ENCODE peak calls at places on chromosomes 11 and 22, in seven cellular contexts. One of them, this sample, is unnamed.

GRCh38 chr22:43885319-43885671 is 6.5 kb downstream of the PNPLA5 start:
- DNase-seq in AG10803: no peak
- DNase-seq in uterus: no peak
- DNase-seq in heart right ventricle: no peak
- DNase-seq in upper lobe of right lung: no peak
- DNase-seq in fibroblast of pulmonary artery: no peak
- DNase-seq in LNCaP clone FGC: no peak
- DNase-seq in this sample: no peak

GRCh38 chr22:30425616-30426394 is at the start of gene MTFP1:
- DNase-seq in AG10803: peak; percentile 56
- DNase-seq in uterus: peak; percentile 64
- DNase-seq in heart right ventricle: peak; percentile 50
- DNase-seq in upper lobe of right lung: peak; percentile 84
- DNase-seq in fibroblast of pulmonary artery: peak; percentile 67
- DNase-seq in LNCaP clone FGC: no peak
- DNase-seq in this sample: peak; percentile 65

GRCh38 chr22:49206281-49206680 is 621.4 kb downstream of the BRD1 start:
- DNase-seq in AG10803: no peak
- DNase-seq in uterus: peak; percentile 2
- DNase-seq in heart right ventricle: no peak
- DNase-seq in upper lobe of right lung: peak; percentile 48
- DNase-seq in fibroblast of pulmonary artery: no peak
- DNase-seq in LNCaP clone FGC: no peak
- DNase-seq in this sample: no peak

GRCh38 chr11:61404641-61405040 is 12.3 kb downstream of the TMEM216 start:
- DNase-seq in AG10803: no peak
- DNase-seq in uterus: no peak
- DNase-seq in heart right ventricle: no peak
- DNase-seq in upper lobe of right lung: no peak
- DNase-seq in fibroblast of pulmonary artery: no peak
- DNase-seq in LNCaP clone FGC: no peak
- DNase-seq in this sample: no peak

GRCh38 chr11:19201737-19202605 is at the start of gene CSRP3:
- DNase-seq in AG10803: peak; percentile 11
- DNase-seq in uterus: no peak
- DNase-seq in heart right ventricle: peak; percentile 80
- DNase-seq in upper lobe of right lung: no peak
- DNase-seq in fibroblast of pulmonary artery: no peak
- DNase-seq in LNCaP clone FGC: no peak
- DNase-seq in this sample: no peak

GRCh38 chr11:35364101-35364780 is 55.1 kb downstream of the SLC1A2 start:
- DNase-seq in AG10803: peak; percentile 96
- DNase-seq in uterus: peak; percentile 80
- DNase-seq in heart right ventricle: peak; percentile 70
- DNase-seq in upper lobe of right lung: peak; percentile 62
- DNase-seq in fibroblast of pulmonary artery: peak; percentile 91
- DNase-seq in LNCaP clone FGC: no peak
- DNase-seq in this sample: peak; percentile 90

GRCh38 chr11:2305140-2305861 is 3.5 kb downstream of the TSPAN32 start:
- DNase-seq in AG10803: peak; percentile 60
- DNase-seq in uterus: peak; percentile 86
- DNase-seq in heart right ventricle: peak; percentile 88
- DNase-seq in upper lobe of right lung: peak; percentile 94
- DNase-seq in fibroblast of pulmonary artery: peak; percentile 79
- DNase-seq in LNCaP clone FGC: no peak
- DNase-seq in this sample: peak; percentile 59

GRCh38 chr22:44319685-44320084 is 6.9 kb upstream of the SHISAL1 start:
- DNase-seq in AG10803: no peak
- DNase-seq in uterus: no peak
- DNase-seq in heart right ventricle: no peak
- DNase-seq in upper lobe of right lung: no peak
- DNase-seq in fibroblast of pulmonary artery: no peak
- DNase-seq in LNCaP clone FGC: no peak
- DNase-seq in this sample: no peak

GRCh38 chr11:77396911-77397310 is 77.0 kb downstream of the PAK1 start:
- DNase-seq in AG10803: no peak
- DNase-seq in uterus: no peak
- DNase-seq in heart right ventricle: no peak
- DNase-seq in upper lobe of right lung: no peak
- DNase-seq in fibroblast of pulmonary artery: no peak
- DNase-seq in LNCaP clone FGC: no peak
- DNase-seq in this sample: no peak

GRCh38 chr22:42308887-42309468 is 38.5 kb upstream of the TCF20 start:
- DNase-seq in AG10803: no peak
- DNase-seq in uterus: no peak
- DNase-seq in heart right ventricle: no peak
- DNase-seq in upper lobe of right lung: no peak
- DNase-seq in fibroblast of pulmonary artery: no peak
- DNase-seq in LNCaP clone FGC: no peak
- DNase-seq in this sample: no peak

GRCh38 chr22:42271906-42272305 is 1.5 kb upstream of the TCF20 start:
- DNase-seq in AG10803: no peak
- DNase-seq in uterus: no peak
- DNase-seq in heart right ventricle: no peak
- DNase-seq in upper lobe of right lung: no peak
- DNase-seq in fibroblast of pulmonary artery: no peak
- DNase-seq in LNCaP clone FGC: no peak
- DNase-seq in this sample: no peak

GRCh38 chr11:123202155-123202714 is 7.2 kb upstream of the CLMP start:
- DNase-seq in AG10803: peak; percentile 69
- DNase-seq in uterus: peak; percentile 76
- DNase-seq in heart right ventricle: peak; percentile 54
- DNase-seq in upper lobe of right lung: no peak
- DNase-seq in fibroblast of pulmonary artery: peak; percentile 77
- DNase-seq in LNCaP clone FGC: no peak
- DNase-seq in this sample: no peak

GRCh38 chr11:72309074-72309598 is 65.2 kb upstream of the PHOX2A start:
- DNase-seq in AG10803: no peak
- DNase-seq in uterus: no peak
- DNase-seq in heart right ventricle: no peak
- DNase-seq in upper lobe of right lung: no peak
- DNase-seq in fibroblast of pulmonary artery: no peak
- DNase-seq in LNCaP clone FGC: no peak
- DNase-seq in this sample: no peak

GRCh38 chr11:111733009-111733408 is 33.2 kb downstream of the PPP2R1B start:
- DNase-seq in AG10803: peak; percentile 77
- DNase-seq in uterus: peak; percentile 74
- DNase-seq in heart right ventricle: peak; percentile 62
- DNase-seq in upper lobe of right lung: peak; percentile 61
- DNase-seq in fibroblast of pulmonary artery: peak; percentile 88
- DNase-seq in LNCaP clone FGC: no peak
- DNase-seq in this sample: peak; percentile 88

GRCh38 chr11:14422052-14422813 is 63.2 kb upstream of the RRAS2 start:
- DNase-seq in AG10803: peak; percentile 100
- DNase-seq in uterus: peak; percentile 85
- DNase-seq in heart right ventricle: peak; percentile 83
- DNase-seq in upper lobe of right lung: peak; percentile 81
- DNase-seq in fibroblast of pulmonary artery: peak; percentile 99
- DNase-seq in LNCaP clone FGC: no peak
- DNase-seq in this sample: peak; percentile 98

DNA sequence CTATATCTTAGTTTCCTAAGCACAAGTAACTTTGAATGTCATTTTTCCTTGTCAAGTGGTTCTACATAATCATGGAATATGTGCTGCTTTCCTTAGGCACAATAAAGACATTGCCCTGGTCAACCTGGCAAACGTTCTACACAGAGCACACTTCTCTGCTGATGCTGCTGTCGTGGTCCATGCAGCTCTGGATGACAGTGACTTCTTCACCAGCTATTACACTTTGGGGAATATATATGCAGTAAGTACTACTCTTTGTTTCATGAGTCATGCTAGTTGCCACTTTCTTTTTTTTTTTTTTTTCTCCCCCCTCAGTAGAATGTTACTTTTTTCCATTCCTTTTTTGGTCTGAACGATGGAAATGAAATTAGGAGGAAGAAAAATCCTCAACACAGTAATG is 38.5 kb downstream of the TTC17 start:
- DNase-seq in AG10803: no peak
- DNase-seq in uterus: no peak
- DNase-seq in heart right ventricle: no peak
- DNase-seq in upper lobe of right lung: no peak
- DNase-seq in fibroblast of pulmonary artery: no peak
- DNase-seq in LNCaP clone FGC: no peak
- DNase-seq in this sample: no peak
- H3K4me3 ChIP-seq in AG10803: no peak overlapping the region
- H3K4me3 ChIP-seq in uterus: no peak overlapping the region
- H3K4me3 ChIP-seq in heart right ventricle: no peak overlapping the region
- H3K4me3 ChIP-seq in upper lobe of right lung: no peak overlapping the region
- H3K4me3 ChIP-seq in fibroblast of pulmonary artery: no peak overlapping the region
- H3K4me3 ChIP-seq in LNCaP clone FGC: no peak overlapping the region
- H3K4me3 ChIP-seq in this sample: no peak overlapping the region

GRCh38 chr22:37982151-37982838 is 2.1 kb downstream of the SOX10 start:
- DNase-seq in AG10803: no peak
- DNase-seq in uterus: no peak
- DNase-seq in heart right ventricle: no peak
- DNase-seq in upper lobe of right lung: no peak
- DNase-seq in fibroblast of pulmonary artery: no peak
- DNase-seq in LNCaP clone FGC: no peak
- DNase-seq in this sample: no peak

GRCh38 chr22:37981282-37982011 is 2.9 kb downstream of the SOX10 start:
- DNase-seq in AG10803: no peak
- DNase-seq in uterus: no peak
- DNase-seq in heart right ventricle: no peak
- DNase-seq in upper lobe of right lung: no peak
- DNase-seq in fibroblast of pulmonary artery: no peak
- DNase-seq in LNCaP clone FGC: no peak
- DNase-seq in this sample: no peak

GRCh38 chr22:37983860-37984791 is at the start of gene SOX10:
- DNase-seq in AG10803: no peak
- DNase-seq in uterus: no peak
- DNase-seq in heart right ventricle: no peak
- DNase-seq in upper lobe of right lung: no peak
- DNase-seq in fibroblast of pulmonary artery: no peak
- DNase-seq in LNCaP clone FGC: no peak
- DNase-seq in this sample: no peak

GRCh38 chr22:37985050-37985585 is 763 bp upstream of the SOX10 start:
- DNase-seq in AG10803: no peak
- DNase-seq in uterus: no peak
- DNase-seq in heart right ventricle: no peak
- DNase-seq in upper lobe of right lung: no peak
- DNase-seq in fibroblast of pulmonary artery: no peak
- DNase-seq in LNCaP clone FGC: no peak
- DNase-seq in this sample: no peak

DNA sequence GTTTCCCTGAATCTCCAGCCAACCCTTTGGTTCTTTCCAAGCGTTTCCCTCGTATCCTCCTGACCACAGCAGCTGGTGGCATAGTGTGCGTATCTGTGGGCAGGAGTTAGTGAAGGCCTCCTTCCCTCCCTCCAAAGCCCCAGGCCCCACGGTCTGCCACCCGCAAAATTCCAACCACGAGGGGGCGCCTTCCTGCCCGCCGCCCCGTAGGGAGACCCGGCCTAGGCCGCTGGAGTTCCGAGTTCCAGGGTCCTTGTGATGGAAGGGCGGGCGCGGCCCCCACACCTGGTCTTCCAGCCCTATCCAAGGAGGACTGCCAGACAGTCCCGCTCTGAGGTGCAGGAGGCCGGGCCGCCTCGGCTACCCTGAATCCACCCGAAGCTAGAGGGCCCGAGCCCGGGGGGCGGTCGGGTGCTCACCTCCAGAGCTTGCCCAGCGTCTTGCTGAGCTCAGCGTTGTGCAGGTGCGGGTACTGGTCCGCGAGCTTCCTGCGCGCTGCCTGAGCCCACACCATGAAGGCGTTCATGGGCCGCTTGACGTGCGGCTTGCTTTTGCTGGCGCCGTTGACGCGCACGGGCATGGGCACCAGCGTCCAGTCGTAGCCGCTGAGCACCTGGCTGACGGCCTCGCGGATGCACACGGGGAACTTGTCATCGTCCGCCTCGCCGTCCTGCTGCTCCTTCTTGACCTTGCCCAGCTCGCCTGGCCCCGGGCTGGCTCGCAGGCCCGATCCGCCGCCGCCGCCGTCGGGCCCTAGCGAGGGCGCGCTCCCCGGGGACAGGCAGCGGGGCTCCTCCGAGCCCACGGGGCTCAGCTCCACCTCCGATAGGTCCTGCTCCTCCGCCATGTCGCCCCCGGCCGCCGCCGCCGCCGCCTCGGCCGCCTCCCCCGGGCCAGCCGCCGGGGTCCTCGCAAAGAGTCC is 1.2 kb downstream of the SOX10 start:
- DNase-seq in AG10803: no peak
- DNase-seq in uterus: no peak
- DNase-seq in heart right ventricle: no peak
- DNase-seq in upper lobe of right lung: no peak
- DNase-seq in fibroblast of pulmonary artery: no peak
- DNase-seq in LNCaP clone FGC: no peak
- DNase-seq in this sample: no peak
- TF ChIP-seq CTCF in AG10803: no peak
- TF ChIP-seq CTCF in uterus: no peak
- TF ChIP-seq CTCF in heart right ventricle: no peak
- TF ChIP-seq CTCF in upper lobe of right lung: peak; percentile 23
- TF ChIP-seq CTCF in fibroblast of pulmonary artery: peak; percentile 8
- TF ChIP-seq CTCF in LNCaP clone FGC: no peak
- TF ChIP-seq CTCF in this sample: peak; percentile 39

GRCh38 chr11:119728226-119728626 is 774 bp downstream of the NECTIN1 start:
- DNase-seq in AG10803: no peak
- DNase-seq in uterus: no peak
- DNase-seq in heart right ventricle: no peak
- DNase-seq in upper lobe of right lung: peak; percentile 70
- DNase-seq in fibroblast of pulmonary artery: peak; percentile 8
- DNase-seq in LNCaP clone FGC: no peak
- DNase-seq in this sample: no peak

GRCh38 chr11:119730789-119731386 is 1.9 kb upstream of the NECTIN1 start:
- DNase-seq in AG10803: no peak
- DNase-seq in uterus: no peak
- DNase-seq in heart right ventricle: no peak
- DNase-seq in upper lobe of right lung: no peak
- DNase-seq in fibroblast of pulmonary artery: no peak
- DNase-seq in LNCaP clone FGC: no peak
- DNase-seq in this sample: no peak

GRCh38 chr11:119728651-119729580 is at the start of gene NECTIN1:
- DNase-seq in AG10803: peak; percentile 77
- DNase-seq in uterus: peak; percentile 87
- DNase-seq in heart right ventricle: peak; percentile 90
- DNase-seq in upper lobe of right lung: peak; percentile 94
- DNase-seq in fibroblast of pulmonary artery: peak; percentile 82
- DNase-seq in LNCaP clone FGC: peak; percentile 45
- DNase-seq in this sample: peak; percentile 85

GRCh38 chr11:119729581-119730346 is 764 bp upstream of the NECTIN1 start:
- DNase-seq in AG10803: peak; percentile 63
- DNase-seq in uterus: peak; percentile 62
- DNase-seq in heart right ventricle: peak; percentile 79
- DNase-seq in upper lobe of right lung: peak; percentile 79
- DNase-seq in fibroblast of pulmonary artery: peak; percentile 73
- DNase-seq in LNCaP clone FGC: peak; percentile 50
- DNase-seq in this sample: no peak

DNA sequence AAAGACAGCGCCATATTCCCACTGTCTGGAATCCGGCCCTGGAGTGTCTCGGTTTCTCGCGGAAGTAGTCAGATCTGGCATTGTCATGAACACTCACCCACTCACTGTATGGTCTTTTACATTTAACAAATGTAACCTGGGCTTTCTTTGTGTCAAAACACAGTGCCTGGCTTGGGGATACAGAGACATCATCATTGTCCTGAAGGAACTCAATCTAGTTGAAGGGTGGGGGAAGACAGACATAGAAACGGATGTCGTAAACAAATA is 1.3 kb upstream of the NECTIN1 start:
- DNase-seq in AG10803: no peak
- DNase-seq in uterus: no peak
- DNase-seq in heart right ventricle: no peak
- DNase-seq in upper lobe of right lung: no peak
- DNase-seq in fibroblast of pulmonary artery: no peak
- DNase-seq in LNCaP clone FGC: no peak
- DNase-seq in this sample: no peak
- H3K4me3 ChIP-seq in AG10803: peak overlapping the region; percentile 67
- H3K4me3 ChIP-seq in uterus: no peak overlapping the region
- H3K4me3 ChIP-seq in heart right ventricle: peak overlapping the region; percentile 82
- H3K4me3 ChIP-seq in upper lobe of right lung: peak overlapping the region; percentile 83
- H3K4me3 ChIP-seq in fibroblast of pulmonary artery: peak overlapping the region; percentile 65
- H3K4me3 ChIP-seq in LNCaP clone FGC: peak overlapping the region; percentile 85
- H3K4me3 ChIP-seq in this sample: no peak overlapping the region

GRCh38 chr22:17283423-17283822 is 64.2 kb upstream of the ADA2 start:
- DNase-seq in AG10803: no peak
- DNase-seq in uterus: no peak
- DNase-seq in heart right ventricle: peak; percentile 1
- DNase-seq in upper lobe of right lung: no peak
- DNase-seq in fibroblast of pulmonary artery: no peak
- DNase-seq in LNCaP clone FGC: no peak
- DNase-seq in this sample: no peak
- TF ChIP-seq CTCF in AG10803: no peak
- TF ChIP-seq CTCF in uterus: no peak
- TF ChIP-seq CTCF in heart right ventricle: no peak
- TF ChIP-seq CTCF in upper lobe of right lung: no peak
- TF ChIP-seq CTCF in fibroblast of pulmonary artery: no peak
- TF ChIP-seq CTCF in LNCaP clone FGC: no peak
- TF ChIP-seq CTCF in this sample: no peak